ENCODE peak calls at places on chromosomes 4 and X, in nine cellular contexts. One of them, this sample, is unnamed.

GRCh38 chr4:46445689-46446339 is 55.9 kb upstream of the GABRA2 start:
- DNase-seq in upper lobe of right lung: no peak
- DNase-seq in CD8-positive, alpha-beta T cell: no peak
- DNase-seq in breast epithelium: no peak
- DNase-seq in PC-3: peak; percentile 7
- DNase-seq in uterus: no peak
- DNase-seq in GM12878: no peak
- DNase-seq in ovary: no peak
- DNase-seq in astrocyte: no peak
- DNase-seq in this sample: no peak

GRCh38 chr4:1809754-1810502 is 16.8 kb downstream of the FGFR3 start:
- DNase-seq in upper lobe of right lung: peak; percentile 86
- DNase-seq in CD8-positive, alpha-beta T cell: peak; percentile 41
- DNase-seq in breast epithelium: no peak
- DNase-seq in PC-3: peak; percentile 48
- DNase-seq in uterus: no peak
- DNase-seq in GM12878: no peak
- DNase-seq in ovary: no peak
- DNase-seq in astrocyte: no peak
- DNase-seq in this sample: no peak

GRCh38 chrX:12825801-12826200 is 34.6 kb downstream of the PRPS2 start:
- DNase-seq in upper lobe of right lung: no peak
- DNase-seq in CD8-positive, alpha-beta T cell: no peak
- DNase-seq in breast epithelium: no peak
- DNase-seq in PC-3: peak; percentile 85
- DNase-seq in uterus: no peak
- DNase-seq in GM12878: no peak
- DNase-seq in ovary: no peak
- DNase-seq in astrocyte: peak; percentile 57
- DNase-seq in this sample: no peak

GRCh38 chr4:38124961-38125360 is 164.8 kb downstream of the PTTG2 start:
- DNase-seq in upper lobe of right lung: no peak
- DNase-seq in CD8-positive, alpha-beta T cell: no peak
- DNase-seq in breast epithelium: no peak
- DNase-seq in PC-3: no peak
- DNase-seq in uterus: no peak
- DNase-seq in GM12878: no peak
- DNase-seq in ovary: no peak
- DNase-seq in astrocyte: peak; percentile 31
- DNase-seq in this sample: no peak

GRCh38 chr4:118772149-118773081 is 63.5 kb downstream of the SEC24D start:
- DNase-seq in upper lobe of right lung: no peak
- DNase-seq in CD8-positive, alpha-beta T cell: no peak
- DNase-seq in breast epithelium: no peak
- DNase-seq in PC-3: peak; percentile 58
- DNase-seq in uterus: no peak
- DNase-seq in GM12878: no peak
- DNase-seq in ovary: no peak
- DNase-seq in astrocyte: peak; percentile 36
- DNase-seq in this sample: no peak

GRCh38 chr4:11469900-11470708 is 41.4 kb upstream of the HS3ST1 start:
- DNase-seq in upper lobe of right lung: no peak
- DNase-seq in CD8-positive, alpha-beta T cell: no peak
- DNase-seq in breast epithelium: no peak
- DNase-seq in PC-3: no peak
- DNase-seq in uterus: no peak
- DNase-seq in GM12878: peak; percentile 38
- DNase-seq in ovary: no peak
- DNase-seq in astrocyte: no peak
- DNase-seq in this sample: no peak

GRCh38 chrX:134520860-134521390 is 61.0 kb downstream of the HPRT1 start:
- DNase-seq in upper lobe of right lung: no peak
- DNase-seq in CD8-positive, alpha-beta T cell: no peak
- DNase-seq in breast epithelium: no peak
- DNase-seq in PC-3: peak; percentile 79
- DNase-seq in uterus: no peak
- DNase-seq in GM12878: no peak
- DNase-seq in ovary: no peak
- DNase-seq in astrocyte: peak; percentile 41
- DNase-seq in this sample: no peak

GRCh38 chrX:12411831-12412230 is 273.6 kb downstream of the FRMPD4 start:
- DNase-seq in upper lobe of right lung: no peak
- DNase-seq in CD8-positive, alpha-beta T cell: no peak
- DNase-seq in breast epithelium: no peak
- DNase-seq in PC-3: no peak
- DNase-seq in uterus: no peak
- DNase-seq in GM12878: no peak
- DNase-seq in ovary: no peak
- DNase-seq in astrocyte: peak; percentile 16
- DNase-seq in this sample: no peak

GRCh38 chr4:123346944-123347343 is 49.7 kb upstream of the SPRY1 start:
- DNase-seq in upper lobe of right lung: no peak
- DNase-seq in CD8-positive, alpha-beta T cell: no peak
- DNase-seq in breast epithelium: no peak
- DNase-seq in PC-3: no peak
- DNase-seq in uterus: no peak
- DNase-seq in GM12878: no peak
- DNase-seq in ovary: no peak
- DNase-seq in astrocyte: no peak
- DNase-seq in this sample: no peak

GRCh38 chr4:123350191-123350544 is 46.4 kb upstream of the SPRY1 start:
- DNase-seq in upper lobe of right lung: no peak
- DNase-seq in CD8-positive, alpha-beta T cell: no peak
- DNase-seq in breast epithelium: no peak
- DNase-seq in PC-3: peak; percentile 25
- DNase-seq in uterus: no peak
- DNase-seq in GM12878: no peak
- DNase-seq in ovary: no peak
- DNase-seq in astrocyte: no peak
- DNase-seq in this sample: no peak

GRCh38 chr4:123350726-123351125 is 45.9 kb upstream of the SPRY1 start:
- DNase-seq in upper lobe of right lung: no peak
- DNase-seq in CD8-positive, alpha-beta T cell: no peak
- DNase-seq in breast epithelium: no peak
- DNase-seq in PC-3: no peak
- DNase-seq in uterus: no peak
- DNase-seq in GM12878: no peak
- DNase-seq in ovary: no peak
- DNase-seq in astrocyte: no peak
- DNase-seq in this sample: no peak

GRCh38 chr4:123351713-123352112 is 44.9 kb upstream of the SPRY1 start:
- DNase-seq in upper lobe of right lung: no peak
- DNase-seq in CD8-positive, alpha-beta T cell: no peak
- DNase-seq in breast epithelium: no peak
- DNase-seq in PC-3: no peak
- DNase-seq in uterus: no peak
- DNase-seq in GM12878: no peak
- DNase-seq in ovary: no peak
- DNase-seq in astrocyte: no peak
- DNase-seq in this sample: no peak

GRCh38 chr4:123349401-123350190 is 47.0 kb upstream of the SPRY1 start:
- DNase-seq in upper lobe of right lung: no peak
- DNase-seq in CD8-positive, alpha-beta T cell: no peak
- DNase-seq in breast epithelium: no peak
- DNase-seq in PC-3: no peak
- DNase-seq in uterus: no peak
- DNase-seq in GM12878: no peak
- DNase-seq in ovary: no peak
- DNase-seq in astrocyte: peak; percentile 65
- DNase-seq in this sample: no peak
- H3K4me1 ChIP-seq in upper lobe of right lung: no peaks in the 10 kb centered on the region
- H3K4me1 ChIP-seq in CD8-positive, alpha-beta T cell: peaks cover 11% of the 10 kb centered on the region
- H3K4me1 ChIP-seq in breast epithelium: no peaks in the 10 kb centered on the region
- H3K4me1 ChIP-seq in PC-3: no peaks in the 10 kb centered on the region
- H3K4me1 ChIP-seq in uterus: peaks cover 4% of the 10 kb centered on the region
- H3K4me1 ChIP-seq in GM12878: no peaks in the 10 kb centered on the region
- H3K4me1 ChIP-seq in ovary: peaks cover 1% of the 10 kb centered on the region
- H3K4me1 ChIP-seq in astrocyte: peaks cover 3% of the 10 kb centered on the region
- H3K4me1 ChIP-seq in this sample: no peaks in the 10 kb centered on the region

GRCh38 chr4:54902261-54902660 is 223.1 kb downstream of the KDR start:
- DNase-seq in upper lobe of right lung: no peak
- DNase-seq in CD8-positive, alpha-beta T cell: no peak
- DNase-seq in breast epithelium: peak; percentile 73
- DNase-seq in PC-3: peak; percentile 96
- DNase-seq in uterus: no peak
- DNase-seq in GM12878: no peak
- DNase-seq in ovary: no peak
- DNase-seq in astrocyte: peak; percentile 37
- DNase-seq in this sample: no peak
- H3K4me3 ChIP-seq in upper lobe of right lung: no peak overlapping the region
- H3K4me3 ChIP-seq in CD8-positive, alpha-beta T cell: no peak overlapping the region
- H3K4me3 ChIP-seq in breast epithelium: no peak overlapping the region
- H3K4me3 ChIP-seq in PC-3: no peak overlapping the region
- H3K4me3 ChIP-seq in uterus: no peak overlapping the region
- H3K4me3 ChIP-seq in GM12878: no peak overlapping the region
- H3K4me3 ChIP-seq in ovary: no peak overlapping the region
- H3K4me3 ChIP-seq in astrocyte: no peak overlapping the region
- H3K4me3 ChIP-seq in this sample: no peak overlapping the region

DNA sequence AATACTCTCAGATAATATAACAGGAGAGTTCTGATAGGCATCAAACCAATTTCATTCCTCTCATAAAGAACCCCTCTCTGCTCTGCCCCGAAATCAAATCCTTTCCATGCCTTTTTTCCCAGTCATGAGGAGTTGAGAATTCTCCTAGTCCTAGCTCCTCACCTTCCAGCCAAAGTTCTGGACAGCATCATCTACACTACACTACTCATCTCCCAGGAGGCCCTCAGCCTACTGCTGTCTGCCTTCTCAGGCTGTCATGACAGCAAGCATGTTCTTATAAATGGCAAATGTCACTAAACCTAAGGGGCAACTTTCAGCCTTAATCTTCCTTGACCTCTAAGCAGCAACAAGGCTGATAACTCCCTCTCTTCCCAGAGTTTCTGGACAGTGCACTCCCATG is 26.6 kb downstream of the MAPK10 start:
- DNase-seq in upper lobe of right lung: no peak
- DNase-seq in CD8-positive, alpha-beta T cell: no peak
- DNase-seq in breast epithelium: no peak
- DNase-seq in PC-3: no peak
- DNase-seq in uterus: no peak
- DNase-seq in GM12878: no peak
- DNase-seq in ovary: no peak
- DNase-seq in astrocyte: no peak
- DNase-seq in this sample: no peak
- H3K4me1 ChIP-seq in upper lobe of right lung: no peaks in the 10 kb centered on the region
- H3K4me1 ChIP-seq in CD8-positive, alpha-beta T cell: no peaks in the 10 kb centered on the region
- H3K4me1 ChIP-seq in breast epithelium: no peaks in the 10 kb centered on the region
- H3K4me1 ChIP-seq in PC-3: peaks cover 4% of the 10 kb centered on the region
- H3K4me1 ChIP-seq in uterus: no peaks in the 10 kb centered on the region
- H3K4me1 ChIP-seq in GM12878: no peaks in the 10 kb centered on the region
- H3K4me1 ChIP-seq in ovary: peaks cover 3% of the 10 kb centered on the region
- H3K4me1 ChIP-seq in astrocyte: peaks cover 3% of the 10 kb centered on the region
- H3K4me1 ChIP-seq in this sample: no peaks in the 10 kb centered on the region

GRCh38 chr4:17128268-17128667 is 229.8 kb upstream of the LDB2 start:
- DNase-seq in upper lobe of right lung: no peak
- DNase-seq in CD8-positive, alpha-beta T cell: no peak
- DNase-seq in breast epithelium: no peak
- DNase-seq in PC-3: no peak
- DNase-seq in uterus: no peak
- DNase-seq in GM12878: no peak
- DNase-seq in ovary: no peak
- DNase-seq in astrocyte: peak; percentile 70
- DNase-seq in this sample: no peak

GRCh38 chr4:17126306-17126978 is 228.0 kb upstream of the LDB2 start:
- DNase-seq in upper lobe of right lung: no peak
- DNase-seq in CD8-positive, alpha-beta T cell: no peak
- DNase-seq in breast epithelium: no peak
- DNase-seq in PC-3: no peak
- DNase-seq in uterus: no peak
- DNase-seq in GM12878: no peak
- DNase-seq in ovary: no peak
- DNase-seq in astrocyte: no peak
- DNase-seq in this sample: no peak

DNA sequence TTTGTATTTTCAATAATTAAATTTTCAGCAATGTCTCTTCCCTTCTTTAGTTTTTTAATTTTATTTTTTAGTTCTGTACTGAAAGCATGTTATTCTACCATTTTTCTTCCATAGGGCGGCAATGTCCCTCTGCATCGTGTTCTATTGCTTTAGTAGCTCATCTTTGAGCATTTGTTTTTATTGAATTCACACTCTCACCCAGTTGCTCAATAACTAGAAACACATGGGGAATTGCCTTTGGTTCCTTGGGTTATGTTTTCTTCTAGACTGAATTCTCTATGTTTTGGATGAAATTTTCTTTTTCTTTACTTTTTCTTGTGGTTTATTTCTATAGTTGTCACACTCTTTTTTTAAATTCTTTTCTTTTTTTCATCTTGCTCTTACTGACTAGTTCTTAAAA is 233.8 kb upstream of the LDB2 start:
- DNase-seq in upper lobe of right lung: no peak
- DNase-seq in CD8-positive, alpha-beta T cell: no peak
- DNase-seq in breast epithelium: no peak
- DNase-seq in PC-3: no peak
- DNase-seq in uterus: no peak
- DNase-seq in GM12878: no peak
- DNase-seq in ovary: no peak
- DNase-seq in astrocyte: no peak
- DNase-seq in this sample: no peak
- H3K4me3 ChIP-seq in upper lobe of right lung: no peak overlapping the region
- H3K4me3 ChIP-seq in CD8-positive, alpha-beta T cell: no peak overlapping the region
- H3K4me3 ChIP-seq in breast epithelium: no peak overlapping the region
- H3K4me3 ChIP-seq in PC-3: no peak overlapping the region
- H3K4me3 ChIP-seq in uterus: no peak overlapping the region
- H3K4me3 ChIP-seq in GM12878: no peak overlapping the region
- H3K4me3 ChIP-seq in ovary: no peak overlapping the region
- H3K4me3 ChIP-seq in astrocyte: no peak overlapping the region
- H3K4me3 ChIP-seq in this sample: no peak overlapping the region

DNA sequence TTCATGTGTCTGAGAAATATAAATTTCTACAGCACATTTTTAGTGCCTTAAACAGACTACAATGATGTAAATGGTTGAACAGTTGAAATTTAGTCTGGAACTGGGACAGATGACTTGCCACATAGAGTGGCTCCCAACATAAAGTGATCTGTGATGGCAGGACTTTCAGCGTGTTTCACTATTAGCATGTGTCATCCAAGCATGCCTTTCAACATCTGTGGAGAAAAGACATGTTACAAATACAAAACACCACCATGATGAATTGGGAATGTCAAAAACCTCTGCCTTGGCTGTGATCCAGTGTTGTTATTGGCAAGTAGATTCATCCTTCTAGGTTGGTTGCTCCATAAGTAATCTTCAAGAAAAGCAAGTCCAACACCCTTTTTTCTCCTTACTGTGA is 348.7 kb downstream of the MAPK10 start:
- DNase-seq in upper lobe of right lung: no peak
- DNase-seq in CD8-positive, alpha-beta T cell: no peak
- DNase-seq in breast epithelium: no peak
- DNase-seq in PC-3: no peak
- DNase-seq in uterus: no peak
- DNase-seq in GM12878: no peak
- DNase-seq in ovary: no peak
- DNase-seq in astrocyte: peak; percentile 96
- DNase-seq in this sample: peak; percentile 33
- H3K4me1 ChIP-seq in upper lobe of right lung: no peaks in the 10 kb centered on the region
- H3K4me1 ChIP-seq in CD8-positive, alpha-beta T cell: no peaks in the 10 kb centered on the region
- H3K4me1 ChIP-seq in breast epithelium: no peaks in the 10 kb centered on the region
- H3K4me1 ChIP-seq in PC-3: no peaks in the 10 kb centered on the region
- H3K4me1 ChIP-seq in uterus: peaks cover 5% of the 10 kb centered on the region
- H3K4me1 ChIP-seq in GM12878: peaks cover 2% of the 10 kb centered on the region
- H3K4me1 ChIP-seq in ovary: no peaks in the 10 kb centered on the region
- H3K4me1 ChIP-seq in astrocyte: peaks cover 16% of the 10 kb centered on the region
- H3K4me1 ChIP-seq in this sample: peaks cover 39% of the 10 kb centered on the region

This sample was measured in tibial artery.